ENCODE peak calls at places on chromosome 22, in eight cellular contexts. H is colonic mucosa, I is fibroblast of pulmonary artery, Z is AG04450, N is heart right ventricle, C is endothelial cell, V is endothelial cell of umbilical vein, L is B cell. E is an unnamed sample.
A peak's percentile ranks its signal among the peaks of the same experiment; 100 is the strongest.

GRCh38 chr22:45842141-45842831 is 134.7 kb downstream of the WNT7B start:
- DNase-seq in Z (peak; percentile 15), N (no peak), H (no peak), V (no peak), C (no peak), I (peak; percentile 38), L (no peak), E (no peak)

GRCh38 chr22:26416670-26417270 is 12.3 kb upstream of the ASPHD2 start:
- DNase-seq in Z (peak; percentile 39), H (no peak), V (no peak), L (no peak), N (no peak), I (peak; percentile 73), C (no peak), E (no peak)

GRCh38 chr22:50529416-50530279 is at the start of gene TYMP:
- DNase-seq in H (peak; percentile 83), Z (no peak), L (peak; percentile 95), I (no peak), C (no peak), N (peak; percentile 85), V (no peak), E (peak; percentile 85)

GRCh38 chr22:46657655-46657953 is 37.4 kb downstream of the GRAMD4 start:
- DNase-seq in Z (no peak), V (no peak), L (no peak), N (no peak), C (no peak), I (no peak), H (no peak), E (no peak)

GRCh38 chr22:24161909-24162308 is 19.4 kb upstream of the SUSD2 start:
- DNase-seq in L (no peak), C (no peak), Z (no peak), H (no peak), N (no peak), I (no peak), V (no peak), E (no peak)

GRCh38 chr22:33051960-33052839 is 6.0 kb downstream of the SYN3 start:
- DNase-seq in H (no peak), V (no peak), N (no peak), I (peak; percentile 3), C (no peak), L (no peak), Z (no peak), E (no peak)

GRCh38 chr22:29664731-29665130 is 55.1 kb upstream of the CABP7 start:
- DNase-seq in I (peak; percentile 20), Z (no peak), H (no peak), N (no peak), C (no peak), L (no peak), V (no peak), E (no peak)

GRCh38 chr22:46377566-46378498 is 42.3 kb downstream of the TRMU start:
- DNase-seq in Z (no peak), H (peak; percentile 81), V (no peak), C (no peak), I (no peak), L (no peak), N (peak; percentile 46), E (no peak)

GRCh38 chr22:30265131-30265720 is 1.4 kb downstream of the OSM start:
- DNase-seq in V (no peak), I (no peak), C (no peak), L (no peak), H (no peak), Z (no peak), N (no peak), E (no peak)

GRCh38 chr22:30056015-30056414 is 24.2 kb upstream of the HORMAD2 start:
- DNase-seq in V (no peak), L (no peak), H (no peak), Z (no peak), I (no peak), N (no peak), C (no peak), E (no peak)

GRCh38 chr22:49568751-49569285 is 258.9 kb downstream of the BRD1 start:
- DNase-seq in Z (no peak), N (no peak), C (no peak), I (no peak), V (no peak), L (no peak), H (no peak), E (peak; percentile 72)

GRCh38 chr22:46779023-46779422 is 16.6 kb downstream of the TBC1D22A start:
- DNase-seq in C (no peak), Z (no peak), N (no peak), L (no peak), H (no peak), V (no peak), I (no peak), E (no peak)

GRCh38 chr22:50674127-50674493 is 1.5 kb downstream of the SHANK3 start:
- DNase-seq in I (no peak), C (peak; percentile 59), H (no peak), Z (no peak), V (no peak), N (no peak), L (peak; percentile 74), E (peak; percentile 68)

GRCh38 chr22:41446057-41446501 is 522 bp downstream of the TOB2 start:
- DNase-seq in C (peak; percentile 27), V (peak; percentile 6), N (peak; percentile 52), I (no peak), H (peak; percentile 57), Z (no peak), L (no peak), E (no peak)

GRCh38 chr22:28442264-28442950 is 237.2 kb downstream of the TTC28 start:
- DNase-seq in C (peak; percentile 81), L (peak; percentile 77), Z (no peak), V (peak; percentile 59), H (peak; percentile 78), N (peak; percentile 83), I (peak; percentile 81), E (peak; percentile 90)

GRCh38 chr22:35742342-35743100 is 24.8 kb downstream of the APOL5 start:
- DNase-seq in I (peak; percentile 68), H (no peak), C (no peak), N (no peak), L (no peak), Z (no peak), V (peak; percentile 63), E (peak; percentile 82)

GRCh38 chr22:44132724-44133123 is 48.0 kb upstream of the PARVG start:
- DNase-seq in N (no peak), C (no peak), H (no peak), L (no peak), I (no peak), V (no peak), Z (no peak), E (no peak)

GRCh38 chr22:28435271-28435825 is 244.3 kb downstream of the TTC28 start:
- DNase-seq in C (no peak), L (no peak), V (no peak), N (no peak), Z (no peak), H (peak; percentile 28), I (no peak), E (no peak)

GRCh38 chr22:20115691-20116375 is at the start of gene RANBP1:
- DNase-seq in I (no peak), C (no peak), V (no peak), Z (no peak), H (no peak), L (no peak), N (peak; percentile 20), E (no peak)

GRCh38 chr22:20118572-20119020 is 1.6 kb upstream of the TRMT2A start:
- DNase-seq in I (no peak), H (no peak), C (no peak), Z (no peak), N (no peak), L (no peak), V (no peak), E (no peak)

GRCh38 chr22:20116376-20116950 is 559 bp downstream of the RANBP1 start:
- DNase-seq in I (no peak), H (no peak), C (no peak), L (peak; percentile 61), N (peak; percentile 43), V (no peak), Z (no peak), E (no peak)

GRCh38 chr22:20117656-20118571 is 888 bp upstream of the TRMT2A start:
- DNase-seq in I (peak; percentile 14), L (peak; percentile 72), H (no peak), V (peak; percentile 25), Z (no peak), C (no peak), N (peak; percentile 27), E (no peak)

DNA sequence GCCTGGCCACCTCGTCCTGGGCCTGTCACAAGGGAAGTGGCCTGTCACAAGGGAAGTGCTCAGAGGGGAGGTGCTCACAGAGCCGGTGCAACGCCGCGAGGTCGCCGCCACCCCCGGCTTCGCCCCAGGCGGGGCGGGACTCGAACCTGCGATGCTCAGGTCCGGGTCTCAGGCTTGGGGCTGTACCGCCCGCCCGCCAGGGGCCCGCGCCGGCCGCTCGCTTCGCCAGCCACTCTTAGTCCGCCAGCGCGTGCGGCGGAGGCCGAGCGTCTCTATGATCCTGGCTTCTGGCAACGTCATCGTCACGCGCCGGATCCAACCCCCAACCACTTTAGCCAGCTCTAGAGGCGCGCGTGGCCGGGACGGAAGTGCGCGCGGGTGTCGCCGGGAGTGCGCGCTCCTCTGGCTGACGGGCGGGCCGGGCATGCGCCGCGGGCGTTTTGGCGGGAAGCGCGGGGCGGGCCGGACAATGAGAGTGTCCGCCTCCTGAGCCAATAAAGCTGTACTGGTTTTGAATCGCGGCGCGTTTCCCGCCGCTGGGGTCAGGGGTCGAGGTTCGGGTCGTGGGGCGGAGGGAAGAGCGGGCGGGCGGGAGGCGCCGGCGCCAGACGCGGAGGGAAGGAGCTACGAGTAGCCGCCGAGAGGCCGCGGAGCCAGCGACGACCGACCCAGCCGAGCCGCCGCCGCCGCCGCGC is at the start of gene TRMT2A:
- DNase-seq in V (peak; percentile 99), N (peak; percentile 97), H (peak; percentile 97), Z (peak; percentile 94), I (peak; percentile 99), L (peak; percentile 100), C (peak; percentile 99), E (peak; percentile 99)
- TF ChIP-seq CTCF in V (peak; percentile 25), N (no peak), H (no peak), Z (no peak), I (no peak), L (peak; percentile 30), C (no peak), E (no peak)

GRCh38 chr22:31661851-31662667 is at the start of gene PISD:
- DNase-seq in L (peak; percentile 94), H (peak; percentile 98), I (peak; percentile 95), N (peak; percentile 95), Z (peak; percentile 74), V (peak; percentile 96), C (peak; percentile 95), E (peak; percentile 97)
- TF ChIP-seq CTCF in L (no peak), H (no peak), I (no peak), N (no peak), Z (no peak), V (no peak), C (no peak), E (no peak)

GRCh38 chr22:39502109-39502788 is at the start of gene MIEF1:
- DNase-seq in H (peak; percentile 99), V (peak; percentile 96), L (peak; percentile 91), C (peak; percentile 93), I (peak; percentile 95), N (peak; percentile 98), Z (peak; percentile 80), E (peak; percentile 96)
- TF ChIP-seq CTCF in H (no peak), V (no peak), L (no peak), C (no peak), I (no peak), N (no peak), Z (peak; percentile 12), E (peak; percentile 28)

GRCh38 chr22:37330200-37331033 is 48.1 kb downstream of the CYTH4 start:
- DNase-seq in L (no peak), Z (peak; percentile 89), N (no peak), C (peak; percentile 74), V (peak; percentile 48), H (peak; percentile 73), I (peak; percentile 84), E (no peak)
- TF ChIP-seq CTCF in L (no peak), Z (peak; percentile 51), N (no peak), C (no peak), V (peak; percentile 35), H (no peak), I (peak; percentile 24), E (no peak)

E was measured in osteocyte.